ENCODE peak calls at places on chromosome 1, in seven cellular contexts. One of them, this sample, is unnamed.

GRCh38 chr1:226697151-226697575 is 41.9 kb downstream of the ITPKB start:
- DNase-seq in skeletal muscle cell: peak
- DNase-seq in psoas muscle: no peak
- DNase-seq in stromal cell of bone marrow: no peak
- DNase-seq in activated CD4-positive, alpha-beta T cell treated with anti-CD3 and anti-CD28 coated beads, Interleukin-2, amount 50 U/mL, for 1 hour: no peak
- DNase-seq in AG04450: peak
- DNase-seq in T-helper 17 cell: no peak
- DNase-seq in this sample: peak

GRCh38 chr1:155835548-155835947 is 21.5 kb downstream of the GON4L start:
- DNase-seq in skeletal muscle cell: no peak
- DNase-seq in psoas muscle: no peak
- DNase-seq in stromal cell of bone marrow: no peak
- DNase-seq in activated CD4-positive, alpha-beta T cell treated with anti-CD3 and anti-CD28 coated beads, Interleukin-2, amount 50 U/mL, for 1 hour: no peak
- DNase-seq in AG04450: no peak
- DNase-seq in T-helper 17 cell: no peak
- DNase-seq in this sample: no peak

GRCh38 chr1:181846001-181846645 is 215.4 kb downstream of the ZNF648 start:
- DNase-seq in skeletal muscle cell: no peak
- DNase-seq in psoas muscle: no peak
- DNase-seq in stromal cell of bone marrow: no peak
- DNase-seq in activated CD4-positive, alpha-beta T cell treated with anti-CD3 and anti-CD28 coated beads, Interleukin-2, amount 50 U/mL, for 1 hour: no peak
- DNase-seq in AG04450: no peak
- DNase-seq in T-helper 17 cell: no peak
- DNase-seq in this sample: no peak

GRCh38 chr1:31745071-31745897 is 18.9 kb downstream of the ADGRB2 start:
- DNase-seq in skeletal muscle cell: no peak
- DNase-seq in psoas muscle: peak
- DNase-seq in stromal cell of bone marrow: peak
- DNase-seq in activated CD4-positive, alpha-beta T cell treated with anti-CD3 and anti-CD28 coated beads, Interleukin-2, amount 50 U/mL, for 1 hour: peak
- DNase-seq in AG04450: no peak
- DNase-seq in T-helper 17 cell: peak
- DNase-seq in this sample: peak

GRCh38 chr1:201444792-201445191 is 23.3 kb upstream of the TNNI1 start:
- DNase-seq in skeletal muscle cell: no peak
- DNase-seq in psoas muscle: no peak
- DNase-seq in stromal cell of bone marrow: no peak
- DNase-seq in activated CD4-positive, alpha-beta T cell treated with anti-CD3 and anti-CD28 coated beads, Interleukin-2, amount 50 U/mL, for 1 hour: no peak
- DNase-seq in AG04450: no peak
- DNase-seq in T-helper 17 cell: no peak
- DNase-seq in this sample: no peak

GRCh38 chr1:151165281-151165737 is 393 bp downstream of the LYSMD1 start:
- DNase-seq in skeletal muscle cell: peak
- DNase-seq in psoas muscle: peak
- DNase-seq in stromal cell of bone marrow: peak
- DNase-seq in activated CD4-positive, alpha-beta T cell treated with anti-CD3 and anti-CD28 coated beads, Interleukin-2, amount 50 U/mL, for 1 hour: no peak
- DNase-seq in AG04450: no peak
- DNase-seq in T-helper 17 cell: no peak
- DNase-seq in this sample: no peak

GRCh38 chr1:205567716-205568115 is 63.2 kb downstream of the CDK18 start:
- DNase-seq in skeletal muscle cell: no peak
- DNase-seq in psoas muscle: no peak
- DNase-seq in stromal cell of bone marrow: no peak
- DNase-seq in activated CD4-positive, alpha-beta T cell treated with anti-CD3 and anti-CD28 coated beads, Interleukin-2, amount 50 U/mL, for 1 hour: no peak
- DNase-seq in AG04450: no peak
- DNase-seq in T-helper 17 cell: no peak
- DNase-seq in this sample: no peak

GRCh38 chr1:181061487-181061886 is 27.0 kb upstream of the IER5 start:
- DNase-seq in skeletal muscle cell: no peak
- DNase-seq in psoas muscle: no peak
- DNase-seq in stromal cell of bone marrow: no peak
- DNase-seq in activated CD4-positive, alpha-beta T cell treated with anti-CD3 and anti-CD28 coated beads, Interleukin-2, amount 50 U/mL, for 1 hour: no peak
- DNase-seq in AG04450: no peak
- DNase-seq in T-helper 17 cell: no peak
- DNase-seq in this sample: no peak

GRCh38 chr1:184753608-184754478 is 815 bp downstream of the EDEM3 start:
- DNase-seq in skeletal muscle cell: no peak
- DNase-seq in psoas muscle: peak
- DNase-seq in stromal cell of bone marrow: no peak
- DNase-seq in activated CD4-positive, alpha-beta T cell treated with anti-CD3 and anti-CD28 coated beads, Interleukin-2, amount 50 U/mL, for 1 hour: peak
- DNase-seq in AG04450: peak
- DNase-seq in T-helper 17 cell: peak
- DNase-seq in this sample: peak

GRCh38 chr1:24540906-24541710 is 14.8 kb upstream of the NCMAP start:
- DNase-seq in skeletal muscle cell: peak
- DNase-seq in psoas muscle: no peak
- DNase-seq in stromal cell of bone marrow: peak
- DNase-seq in activated CD4-positive, alpha-beta T cell treated with anti-CD3 and anti-CD28 coated beads, Interleukin-2, amount 50 U/mL, for 1 hour: no peak
- DNase-seq in AG04450: peak
- DNase-seq in T-helper 17 cell: no peak
- DNase-seq in this sample: no peak

This sample was measured in NAMALWA.